ENCODE peak calls at places on chromosomes 7 and 10, in four cellular contexts. D, K, G and Q are unnamed samples.

GRCh38 chr10:70324341-70324861 is 40.6 kb upstream of the NPFFR1 start:
- DNase-seq in D (no peak), K (no peak), G (peak), Q (no peak)

GRCh38 chr10:132716691-132717490 is 69.1 kb downstream of the NKX6-2 start:
- DNase-seq in D (no peak), K (no peak), G (no peak), Q (no peak)

GRCh38 chr7:1659696-1660095 is 10.4 kb upstream of the ELFN1 start:
- DNase-seq in D (no peak), K (peak), G (no peak), Q (no peak)

GRCh38 chr7:34175837-34176236 is 270.5 kb downstream of the BMPER start:
- DNase-seq in D (no peak), K (no peak), G (no peak), Q (no peak)

GRCh38 chr7:149286811-149287400 is 24.9 kb downstream of the ZNF783 start:
- DNase-seq in D (no peak), K (no peak), G (no peak), Q (no peak)

GRCh38 chr10:14653271-14654161 is 121.2 kb downstream of the FAM107B start:
- DNase-seq in D (no peak), K (no peak), G (no peak), Q (no peak)

GRCh38 chr10:70586348-70586930 is 16.1 kb downstream of the PRF1 start:
- DNase-seq in D (no peak), K (no peak), G (no peak), Q (no peak)

GRCh38 chr10:67575530-67575929 is 120.5 kb downstream of the CTNNA3 start:
- DNase-seq in D (no peak), K (no peak), G (no peak), Q (no peak)

GRCh38 chr10:110524864-110525242 is 27.1 kb downstream of the DUSP5 start:
- DNase-seq in D (no peak), K (no peak), G (no peak), Q (no peak)

GRCh38 chr10:101749033-101749432 is 26.9 kb downstream of the FGF8 start:
- DNase-seq in D (no peak), K (no peak), G (no peak), Q (no peak)

GRCh38 chr10:117663750-117664149 is 121.2 kb downstream of the EMX2 start:
- DNase-seq in D (no peak), K (peak), G (peak), Q (no peak)

GRCh38 chr7:23524473-23524872 is 7.3 kb downstream of the TRA2A start:
- DNase-seq in D (no peak), K (no peak), G (no peak), Q (no peak)

GRCh38 chr10:131250454-131251145 is 60.9 kb downstream of the TCERG1L start:
- DNase-seq in D (no peak), K (no peak), G (no peak), Q (no peak)

GRCh38 chr7:154686305-154686704 is 316.6 kb downstream of the PAXIP1 start:
- DNase-seq in D (no peak), K (no peak), G (no peak), Q (no peak)

GRCh38 chr10:99484626-99485581 is 47.8 kb upstream of the NKX2-3 start:
- DNase-seq in D (no peak), K (no peak), G (no peak), Q (no peak)

GRCh38 chr7:140653319-140654108 is 12.9 kb upstream of the DENND2A start:
- DNase-seq in D (no peak), K (peak), G (no peak), Q (no peak)

GRCh38 chr10:19049577-19049976 is 976 bp downstream of the MALRD1 start:
- DNase-seq in D (no peak), K (no peak), G (no peak), Q (no peak)

GRCh38 chr10:71623098-71623985 is 96.2 kb downstream of the C10orf105 start:
- DNase-seq in D (no peak), K (no peak), G (no peak), Q (no peak)

GRCh38 chr7:5635461-5636445 is 145.7 kb downstream of the RNF216 start:
- DNase-seq in D (no peak), K (no peak), G (no peak), Q (no peak)

GRCh38 chr7:53541467-53541866 is 506.0 kb downstream of the POM121L12 start:
- DNase-seq in D (no peak), K (no peak), G (no peak), Q (no peak)

GRCh38 chr10:120422459-120422858 is 34.6 kb upstream of the PLPP4 start:
- DNase-seq in D (no peak), K (peak), G (no peak), Q (no peak)

GRCh38 chr10:84177541-84178386 is 4.2 kb downstream of the GPR15LG start:
- DNase-seq in D (no peak), K (no peak), G (no peak), Q (peak)

GRCh38 chr7:94421711-94422110 is 27.0 kb downstream of the COL1A2 start:
- DNase-seq in D (no peak), K (peak), G (no peak), Q (no peak)

GRCh38 chr10:49394933-49395740 is 752 bp downstream of the DRGX start:
- DNase-seq in D (no peak), K (no peak), G (no peak), Q (no peak)